ENCODE peak calls at places on chromosomes 7 and 10, in nine cellular contexts. U is A549; Q is aorta; J is GM23338; P is fibroblast of lung; I is HFF-Myc; V is tibial artery; N is endothelial cell of umbilical vein; E is CD8-positive, alpha-beta T cell. L is an unnamed sample.

GRCh38 chr7:28686418-28686800 is 271.7 kb downstream of the TRIL start:
- DNase-seq in E (no peak), V (no peak), J (peak), N (peak), P (peak), Q (no peak), U (peak), I (peak), L (no peak)

GRCh38 chr7:47336178-47337020 is 245.5 kb downstream of the TNS3 start:
- DNase-seq in U (no peak), J (no peak), E (no peak), Q (peak), N (no peak), V (peak), P (peak), I (no peak), L (no peak)

GRCh38 chr10:28734940-28735759 is 57.8 kb downstream of the BAMBI start:
- DNase-seq in J (no peak), I (peak), N (peak), E (no peak), P (peak), U (peak), Q (peak), V (no peak), L (peak)

GRCh38 chr10:79904671-79905321 is 44.1 kb downstream of the SFTPD start:
- DNase-seq in V (peak), E (peak), I (peak), U (peak), N (peak), P (peak), J (peak), Q (peak), L (no peak)

GRCh38 chr7:48708635-48709034 is 215.7 kb upstream of the CDC14C start:
- DNase-seq in P (no peak), I (no peak), J (peak), Q (no peak), N (no peak), E (no peak), V (no peak), U (no peak), L (peak)

GRCh38 chr10:50917486-50917885 is 32.1 kb upstream of the A1CF start:
- DNase-seq in E (no peak), P (peak), U (no peak), V (no peak), J (no peak), N (no peak), Q (no peak), I (no peak), L (peak)

GRCh38 chr7:106006906-106007305 is 43.8 kb downstream of the CDHR3 start:
- DNase-seq in P (no peak), I (no peak), V (peak), N (no peak), U (no peak), E (no peak), Q (no peak), J (no peak), L (no peak)

GRCh38 chr7:32033006-32033405 is 37.2 kb downstream of the PDE1C start:
- DNase-seq in Q (no peak), I (no peak), U (no peak), P (no peak), N (no peak), V (no peak), E (no peak), J (no peak), L (no peak)

GRCh38 chr10:12455774-12456173 is 106.4 kb downstream of the CAMK1D start:
- DNase-seq in J (no peak), V (no peak), N (peak), P (peak), U (peak), Q (no peak), I (peak), E (no peak), L (no peak)

GRCh38 chr7:73622909-73623797 is 1.2 kb downstream of the MLXIPL start:
- DNase-seq in V (no peak), P (peak), N (no peak), U (no peak), E (no peak), I (no peak), J (peak), Q (no peak), L (no peak)
- H3K4me3 ChIP-seq in V (no peak), P (no peak), N (no peak), U (no peak), E (no peak), I (no peak), J (peak), Q (no peak), L (no peak)

GRCh38 chr7:128739048-128739962 is at the start of gene CALU:
- DNase-seq in I (peak), U (peak), P (peak), N (peak), V (peak), Q (peak), E (peak), J (peak), L (peak)

GRCh38 chr7:128742206-128742605 is 3.0 kb downstream of the CALU start:
- DNase-seq in N (no peak), I (no peak), Q (no peak), V (no peak), U (no peak), E (no peak), P (peak), J (no peak), L (no peak)

GRCh38 chr7:128741491-128741890 is 2.3 kb downstream of the CALU start:
- DNase-seq in J (no peak), Q (no peak), I (no peak), P (no peak), N (no peak), V (no peak), E (no peak), U (no peak), L (no peak)

GRCh38 chr7:128739990-128740682 is 977 bp downstream of the CALU start:
- DNase-seq in P (no peak), N (peak), E (no peak), V (no peak), Q (no peak), I (no peak), U (no peak), J (no peak), L (no peak)

DNA sequence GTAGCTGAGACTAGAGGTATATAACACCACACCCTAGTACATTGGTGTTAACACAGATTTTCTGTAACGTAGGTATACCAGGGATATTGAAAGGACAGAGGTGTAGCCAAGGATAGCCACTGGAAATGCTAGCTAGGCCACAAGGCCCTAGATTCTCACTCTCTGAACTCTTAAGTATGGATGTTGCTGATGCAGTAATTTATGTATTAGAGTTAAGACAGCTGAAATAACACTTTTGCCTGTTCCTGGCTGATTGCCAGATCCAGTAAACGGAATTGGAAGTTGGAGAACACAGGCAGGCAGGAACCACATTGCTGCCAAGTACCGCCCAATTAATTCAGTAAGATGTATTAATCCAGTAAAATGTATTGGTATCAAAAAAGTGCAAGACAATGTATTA is 1.8 kb downstream of the CALU start:
- DNase-seq in P (peak), I (no peak), E (no peak), U (no peak), N (peak), Q (no peak), V (no peak), J (no peak), L (peak)
- H3K4me3 ChIP-seq in P (peak), I (peak), E (no peak), U (peak), N (peak), Q (peak), V (peak), J (peak), L (peak)

GRCh38 chr10:90969148-90969547 is 48.3 kb upstream of the ANKRD1 start:
- DNase-seq in V (no peak), N (no peak), U (no peak), J (no peak), E (no peak), Q (no peak), P (no peak), I (no peak), L (no peak)

GRCh38 chr10:90968448-90969086 is 47.7 kb upstream of the ANKRD1 start:
- DNase-seq in V (no peak), P (peak), J (no peak), I (peak), U (peak), Q (no peak), N (peak), E (no peak), L (no peak)

GRCh38 chr10:90965720-90966119 is 44.8 kb upstream of the ANKRD1 start:
- DNase-seq in E (no peak), I (no peak), P (no peak), V (no peak), Q (no peak), J (no peak), N (no peak), U (no peak), L (no peak)

GRCh38 chr10:90966146-90966545 is 45.3 kb upstream of the ANKRD1 start:
- DNase-seq in E (no peak), J (no peak), V (no peak), P (no peak), U (no peak), I (no peak), N (no peak), Q (no peak), L (no peak)

GRCh38 chr10:90967865-90968264 is 47.0 kb upstream of the ANKRD1 start:
- DNase-seq in J (no peak), N (no peak), E (no peak), P (no peak), Q (no peak), I (no peak), U (no peak), V (no peak), L (no peak)
- H3K4me3 ChIP-seq in J (no peak), N (no peak), E (no peak), P (no peak), Q (no peak), I (no peak), U (no peak), V (no peak), L (no peak)

DNA sequence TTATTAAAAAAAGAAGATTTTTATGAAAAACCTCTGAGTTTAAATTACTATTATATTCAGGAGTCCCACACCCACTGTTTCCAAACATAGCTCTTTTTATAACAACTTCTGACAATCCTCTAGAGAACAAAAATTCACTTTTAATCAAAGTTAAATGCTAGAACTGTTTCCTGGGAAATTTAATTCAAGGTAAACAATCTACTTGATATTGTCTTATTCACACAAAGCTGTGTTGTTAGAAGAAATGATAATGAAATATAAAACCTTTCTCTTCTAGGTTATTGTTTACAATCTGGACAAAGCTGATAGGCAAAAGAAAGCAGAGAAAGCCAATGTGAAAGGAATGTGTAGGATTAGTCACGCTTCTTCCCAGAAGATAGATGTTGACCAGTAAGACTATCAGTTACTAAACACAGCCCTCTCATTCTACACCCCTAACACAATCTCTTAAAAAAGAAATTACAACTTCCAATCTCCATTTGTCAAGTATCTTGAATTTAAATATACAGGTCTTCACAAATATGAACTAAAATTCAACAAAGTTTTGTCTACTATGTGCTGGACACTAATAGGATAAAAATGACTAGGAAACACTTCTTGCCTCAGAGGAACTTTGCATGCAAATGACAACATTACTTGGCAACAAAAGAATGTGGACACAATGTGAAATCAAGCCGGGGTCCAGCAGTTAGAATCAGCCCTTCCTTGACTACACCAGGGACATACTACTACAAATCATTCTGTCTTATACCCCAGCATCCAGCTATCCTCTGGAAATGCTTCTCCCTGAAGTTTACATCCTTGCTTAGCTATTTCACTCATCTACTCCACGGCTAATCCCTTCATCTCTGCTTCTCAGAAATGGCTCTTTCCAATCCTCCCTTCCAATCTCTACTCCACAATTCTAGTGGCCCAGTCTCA is 123.7 kb downstream of the IMMP2L start:
- DNase-seq in N (peak), I (peak), P (peak), Q (no peak), J (no peak), V (no peak), E (no peak), U (peak), L (peak)
- H3K4me3 ChIP-seq in N (no peak), I (no peak), P (no peak), Q (no peak), J (no peak), V (no peak), E (no peak), U (no peak), L (no peak)

DNA sequence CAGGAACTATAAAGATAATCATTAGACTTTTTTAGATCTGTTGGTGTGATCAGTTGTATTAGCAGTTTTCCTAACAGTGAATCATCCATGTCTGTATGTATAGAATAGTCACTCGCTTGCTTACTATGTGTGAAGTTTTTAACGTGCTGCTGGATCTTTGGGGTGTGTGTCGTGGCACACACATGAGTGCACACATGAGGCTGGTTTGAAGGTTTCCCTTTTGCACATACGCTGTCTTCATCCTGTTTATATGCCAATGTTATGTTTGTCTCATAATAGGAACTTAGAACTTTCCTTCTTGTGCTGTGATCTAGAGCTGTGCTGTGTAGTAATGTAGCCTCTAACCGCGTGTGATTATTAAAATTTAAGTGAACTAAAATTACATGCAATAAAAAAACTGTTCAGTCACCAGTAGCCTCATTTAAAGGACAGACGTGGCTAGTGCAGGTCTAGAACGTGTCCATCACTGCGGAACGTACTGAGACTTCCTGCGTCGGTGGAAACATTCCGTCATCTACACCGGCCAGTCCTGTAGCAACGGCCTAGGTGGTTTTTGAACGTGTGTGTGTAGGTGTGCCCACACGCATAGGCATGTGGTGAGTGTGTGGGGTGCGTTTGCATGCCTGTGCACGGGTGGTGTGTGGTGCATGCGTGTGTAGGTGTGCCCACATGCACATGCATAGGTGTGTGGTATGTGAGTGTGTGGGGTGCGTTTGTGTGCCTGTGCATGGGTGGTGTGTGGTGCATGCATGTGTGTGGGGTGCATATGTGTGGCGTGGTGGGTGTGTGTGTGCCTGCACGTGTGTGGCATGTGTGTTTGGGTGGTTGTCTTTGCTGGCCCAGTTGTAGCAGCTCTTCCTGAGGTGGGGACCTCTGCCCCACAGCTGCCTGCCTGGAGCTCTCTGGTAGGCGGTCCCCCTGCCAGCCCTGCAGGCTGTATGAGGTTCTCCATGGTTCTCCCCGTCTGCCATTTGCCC is 56.6 kb downstream of the INPP5A start:
- DNase-seq in N (no peak), I (no peak), P (no peak), V (no peak), Q (no peak), J (no peak), U (no peak), E (no peak), L (no peak)
- H3K4me3 ChIP-seq in N (no peak), I (no peak), P (no peak), V (no peak), Q (no peak), J (no peak), U (no peak), E (no peak), L (no peak)

GRCh38 chr10:103045961-103046360 is 127.9 kb downstream of the CNNM2 start:
- DNase-seq in J (no peak), Q (no peak), I (no peak), E (no peak), U (no peak), P (no peak), V (no peak), N (no peak), L (no peak)

GRCh38 chr10:103042908-103043307 is 124.8 kb downstream of the CNNM2 start:
- DNase-seq in V (no peak), J (peak), Q (no peak), N (no peak), P (no peak), I (no peak), E (no peak), U (peak), L (no peak)

GRCh38 chr10:103042129-103042528 is 124.0 kb downstream of the CNNM2 start:
- DNase-seq in I (no peak), Q (no peak), U (no peak), E (no peak), N (no peak), P (no peak), V (no peak), J (peak), L (no peak)

GRCh38 chr10:103047381-103047780 is 129.3 kb downstream of the CNNM2 start:
- DNase-seq in J (no peak), V (no peak), Q (no peak), E (no peak), N (no peak), P (no peak), I (no peak), U (no peak), L (no peak)

GRCh38 chr10:103044942-103045489 is 126.9 kb downstream of the CNNM2 start:
- DNase-seq in N (no peak), Q (no peak), I (no peak), E (no peak), P (peak), V (no peak), J (no peak), U (no peak), L (no peak)
- H3K4me3 ChIP-seq in N (no peak), Q (no peak), I (no peak), E (no peak), P (no peak), V (peak), J (no peak), U (no peak), L (no peak)

GRCh38 chr10:97450828-97451227 is 4.9 kb downstream of the ZDHHC16 start:
- DNase-seq in Q (no peak), I (no peak), J (no peak), P (no peak), U (no peak), E (no peak), N (no peak), V (no peak), L (no peak)
- H3K4me3 ChIP-seq in Q (no peak), I (no peak), J (no peak), P (no peak), U (no peak), E (no peak), N (no peak), V (no peak), L (no peak)

L was measured in retinal pigment epithelial cell.